ENCODE peak calls at places on chromosomes 1 and 21, in six cellular contexts. P is GM12865; U is uterus; V is tibial nerve; D is transverse colon; C is CD8-positive, alpha-beta memory T cell. L is an unnamed sample.

GRCh38 chr1:204751883-204752687 is 66.5 kb upstream of the LRRN2 start:
- DNase-seq in U (no peak), V (no peak), D (peak; percentile 83), C (no peak), P (no peak), L (no peak)

GRCh38 chr1:63326473-63327380 is 4.4 kb downstream of the FOXD3 start:
- DNase-seq in V (no peak), C (no peak), D (no peak), P (no peak), U (no peak), L (no peak)

GRCh38 chr1:55466343-55466742 is 251.2 kb upstream of the USP24 start:
- DNase-seq in C (no peak), P (no peak), V (no peak), U (no peak), D (peak; percentile 25), L (peak; percentile 91)

GRCh38 chr21:36325373-36326010 is 5.5 kb downstream of the MORC3 start:
- DNase-seq in P (no peak), U (no peak), D (no peak), V (no peak), C (no peak), L (peak; percentile 42)

GRCh38 chr1:2103266-2103900 is 53.2 kb downstream of the PRKCZ start:
- DNase-seq in U (no peak), D (no peak), V (no peak), P (no peak), C (no peak), L (no peak)

GRCh38 chr21:46229133-46229922 is 754 bp upstream of the LSS start:
- DNase-seq in P (peak; percentile 15), C (no peak), V (no peak), D (no peak), U (peak; percentile 63), L (no peak)

GRCh38 chr1:211616231-211617031 is 37.5 kb upstream of the SLC30A1 start:
- DNase-seq in C (no peak), P (no peak), U (peak; percentile 56), D (no peak), V (no peak), L (no peak)

GRCh38 chr21:45979141-45979631 is 2.4 kb upstream of the COL6A1 start:
- DNase-seq in U (peak; percentile 60), C (no peak), D (peak; percentile 13), P (no peak), V (no peak), L (no peak)

GRCh38 chr1:45815667-45816458 is 12.5 kb downstream of the MAST2 start:
- DNase-seq in V (no peak), P (no peak), C (no peak), U (no peak), D (no peak), L (peak; percentile 23)

GRCh38 chr1:45820797-45821196 is 17.4 kb downstream of the MAST2 start:
- DNase-seq in V (no peak), P (no peak), U (no peak), C (no peak), D (no peak), L (peak; percentile 24)

GRCh38 chr1:45822644-45823043 is 19.2 kb downstream of the MAST2 start:
- DNase-seq in P (no peak), U (no peak), V (no peak), C (no peak), D (no peak), L (no peak)

GRCh38 chr1:45824607-45825006 is 21.2 kb downstream of the MAST2 start:
- DNase-seq in U (no peak), C (no peak), D (no peak), V (no peak), P (no peak), L (no peak)

DNA sequence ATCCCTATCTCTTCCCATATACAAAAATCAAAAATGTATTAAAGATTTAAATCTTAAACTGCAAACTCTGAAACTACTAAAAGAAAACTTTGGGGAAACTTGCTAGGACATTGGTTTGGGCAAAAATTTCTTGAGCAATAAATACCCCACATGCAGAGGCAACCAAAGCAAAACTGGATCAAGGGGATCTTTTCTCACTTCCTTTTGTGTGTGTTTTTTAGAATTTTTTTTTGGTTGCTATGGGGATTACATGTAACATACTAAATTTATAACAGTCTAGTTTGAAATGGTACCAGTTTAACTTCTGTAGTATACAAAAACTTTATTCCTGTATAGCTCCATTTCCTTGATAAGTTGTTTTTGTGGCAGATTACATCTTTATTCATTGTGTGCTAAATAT is 16.8 kb downstream of the MAST2 start:
- DNase-seq in C (no peak), U (no peak), P (peak; percentile 16), D (no peak), V (no peak), L (no peak)
- H3K4me3 ChIP-seq in C (no peak overlapping the region), U (no peak overlapping the region), P (no peak overlapping the region), D (no peak overlapping the region), V (no peak overlapping the region), L (no peak overlapping the region)

GRCh38 chr1:228143480-228144212 is 3.6 kb downstream of the GUK1 start:
- DNase-seq in D (no peak), P (no peak), C (no peak), V (no peak), U (no peak), L (no peak)
- H3K4me3 ChIP-seq in D (no peak overlapping the region), P (no peak overlapping the region), C (no peak overlapping the region), V (no peak overlapping the region), U (no peak overlapping the region), L (no peak overlapping the region)

GRCh38 chr1:39639333-39640130 is at the start of gene HEYL:
- DNase-seq in C (peak; percentile 43), V (peak; percentile 34), U (peak; percentile 90), D (peak; percentile 85), P (peak; percentile 41), L (no peak)
- H3K4me3 ChIP-seq in C (no peak within 1 kb of the TSS), V (peak within 1 kb of the TSS; percentile 52), U (peak within 1 kb of the TSS; percentile 41), D (peak within 1 kb of the TSS; percentile 26), P (no peak within 1 kb of the TSS), L (no peak within 1 kb of the TSS)

DNA sequence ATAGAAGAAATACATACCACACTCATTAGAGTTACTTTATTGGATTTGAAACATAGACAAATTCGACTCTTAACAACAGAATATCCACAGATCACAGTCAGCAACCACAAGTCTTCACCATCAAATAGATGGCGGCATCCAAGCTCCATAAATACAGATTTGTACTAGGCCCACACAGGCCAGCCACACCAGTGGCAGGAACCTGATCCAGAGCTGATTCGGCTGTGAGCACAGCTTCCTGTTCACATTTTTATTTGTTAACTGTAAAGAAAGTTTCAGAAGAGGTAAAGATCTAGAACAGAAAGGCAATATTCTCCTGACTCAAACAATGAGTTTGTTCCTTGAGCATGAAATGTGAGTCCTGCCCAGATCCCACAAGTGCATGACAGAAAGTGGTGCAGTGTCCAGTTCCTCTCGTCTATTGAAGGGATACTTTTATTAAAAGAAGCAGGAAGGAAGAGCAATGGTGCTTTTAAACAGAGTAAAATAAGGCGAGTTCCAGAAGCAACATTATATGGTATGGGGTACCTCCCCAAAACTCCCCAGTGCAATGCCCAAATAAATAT is 205.8 kb downstream of the SLC45A1 start:
- DNase-seq in D (no peak), V (no peak), P (peak; percentile 45), U (no peak), C (peak; percentile 19), L (no peak)
- H3K4me3 ChIP-seq in D (no peak overlapping the region), V (no peak overlapping the region), P (no peak overlapping the region), U (no peak overlapping the region), C (peak overlapping the region; percentile 81), L (no peak overlapping the region)